ENCODE peak calls at places on chromosomes 1 and 21, in ten cellular contexts. K is KBM-7; V is adrenal gland; T is aorta; B is NCI-H524 treated with DMSO at 0.1 percent for 48 hours; R is AG04450; C is iris pigment epithelial cell; Y is activated CD4-positive, alpha-beta T cell treated with anti-CD3 and anti-CD28 coated beads for 48 hours; F is retinal pigment epithelial cell; M is left ventricle myocardium superior. A is an unnamed sample.

GRCh38 chr1:58338081-58338480 is 208.4 kb downstream of the OMA1 start:
- DNase-seq in K (no peak), V (no peak), T (no peak), B (no peak), R (no peak), C (no peak), Y (no peak), F (no peak), M (no peak), A (no peak)

GRCh38 chr1:3105167-3105863 is 36.3 kb downstream of the PRDM16 start:
- DNase-seq in K (no peak), V (no peak), T (no peak), B (no peak), R (no peak), C (peak; percentile 3), Y (no peak), F (peak; percentile 100), M (no peak), A (peak; percentile 83)

GRCh38 chr1:8352886-8353285 is 35.0 kb downstream of the SLC45A1 start:
- DNase-seq in K (no peak), V (no peak), T (peak; percentile 48), B (no peak), R (no peak), C (no peak), Y (no peak), F (no peak), M (peak; percentile 46), A (no peak)

GRCh38 chr1:55402676-55403464 is 187.7 kb upstream of the USP24 start:
- DNase-seq in K (no peak), V (no peak), T (no peak), B (no peak), R (no peak), C (peak; percentile 16), Y (no peak), F (no peak), M (no peak), A (no peak)

GRCh38 chr21:15195104-15195503 is 130.3 kb upstream of the NRIP1 start:
- DNase-seq in K (no peak), V (no peak), T (no peak), B (no peak), R (no peak), C (no peak), Y (no peak), F (no peak), M (no peak), A (no peak)

GRCh38 chr1:235503333-235504121 is 725 bp downstream of the B3GALNT2 start:
- DNase-seq in K (peak; percentile 72), V (peak; percentile 58), T (peak; percentile 71), B (peak; percentile 25), R (no peak), C (peak; percentile 53), Y (peak; percentile 43), F (no peak), M (peak; percentile 77), A (peak; percentile 69)

GRCh38 chr21:34020005-34020847 is 53.2 kb upstream of the MRPS6 start:
- DNase-seq in K (peak; percentile 72), V (no peak), T (no peak), B (peak; percentile 30), R (no peak), C (no peak), Y (no peak), F (no peak), M (no peak), A (no peak)

GRCh38 chr1:87169250-87169910 is 159.3 kb upstream of the LMO4 start:
- DNase-seq in K (no peak), V (no peak), T (no peak), B (no peak), R (no peak), C (no peak), Y (no peak), F (no peak), M (no peak), A (peak; percentile 42)

GRCh38 chr1:44354268-44354839 is 703 bp downstream of the ERI3 start:
- DNase-seq in K (no peak), V (no peak), T (no peak), B (no peak), R (no peak), C (peak; percentile 52), Y (peak; percentile 4), F (no peak), M (no peak), A (no peak)

GRCh38 chr1:77514871-77515776 is 167.3 kb downstream of the ZZZ3 start:
- DNase-seq in K (peak; percentile 72), V (no peak), T (no peak), B (no peak), R (no peak), C (peak; percentile 65), Y (no peak), F (peak; percentile 68), M (peak; percentile 63), A (peak; percentile 26)

GRCh38 chr1:164725401-164725800 is 166.4 kb downstream of the PBX1 start:
- DNase-seq in K (no peak), V (no peak), T (no peak), B (no peak), R (no peak), C (peak; percentile 65), Y (no peak), F (no peak), M (no peak), A (no peak)

GRCh38 chr1:156618853-156619581 is at the start of gene HAPLN2:
- DNase-seq in K (peak; percentile 42), V (no peak), T (no peak), B (no peak), R (no peak), C (no peak), Y (peak; percentile 40), F (no peak), M (no peak), A (peak; percentile 61)

A was measured in nephron progenitor cell.